ENCODE peak calls at places on chromosome 6, in six cellular contexts. One of them, this sample, is unnamed.

GRCh38 chr6:161186173-161186769 is 87.6 kb downstream of the AGPAT4 start:
- DNase-seq in mesendoderm: no peak
- DNase-seq in IMR-90: peak
- DNase-seq in H1: no peak
- DNase-seq in neuronal stem cell: no peak
- DNase-seq in trophoblast cell: no peak
- DNase-seq in this sample: peak

GRCh38 chr6:165850434-165851019 is 187.5 kb upstream of the PDE10A start:
- DNase-seq in mesendoderm: peak
- DNase-seq in IMR-90: peak
- DNase-seq in H1: peak
- DNase-seq in neuronal stem cell: peak
- DNase-seq in trophoblast cell: peak
- DNase-seq in this sample: peak

GRCh38 chr6:1231941-1232340 is 80.0 kb upstream of the FOXQ1 start:
- DNase-seq in mesendoderm: no peak
- DNase-seq in IMR-90: no peak
- DNase-seq in H1: no peak
- DNase-seq in neuronal stem cell: no peak
- DNase-seq in trophoblast cell: no peak
- DNase-seq in this sample: no peak

GRCh38 chr6:170370413-170370812 is 63.9 kb downstream of the FAM120B start:
- DNase-seq in mesendoderm: no peak
- DNase-seq in IMR-90: no peak
- DNase-seq in H1: no peak
- DNase-seq in neuronal stem cell: no peak
- DNase-seq in trophoblast cell: no peak
- DNase-seq in this sample: no peak

GRCh38 chr6:166297606-166298005 is 10.6 kb downstream of the PRR18 start:
- DNase-seq in mesendoderm: no peak
- DNase-seq in IMR-90: no peak
- DNase-seq in H1: no peak
- DNase-seq in neuronal stem cell: no peak
- DNase-seq in trophoblast cell: no peak
- DNase-seq in this sample: no peak

GRCh38 chr6:87393026-87393622 is 14.6 kb upstream of the CFAP206 start:
- DNase-seq in mesendoderm: peak
- DNase-seq in IMR-90: peak
- DNase-seq in H1: no peak
- DNase-seq in neuronal stem cell: peak
- DNase-seq in trophoblast cell: peak
- DNase-seq in this sample: peak

GRCh38 chr6:123042412-123042811 is 46.4 kb downstream of the CLVS2 start:
- DNase-seq in mesendoderm: no peak
- DNase-seq in IMR-90: no peak
- DNase-seq in H1: no peak
- DNase-seq in neuronal stem cell: no peak
- DNase-seq in trophoblast cell: no peak
- DNase-seq in this sample: no peak

GRCh38 chr6:31907158-31907813 is 5.4 kb upstream of the ZBTB12 start:
- DNase-seq in mesendoderm: no peak
- DNase-seq in IMR-90: peak
- DNase-seq in H1: no peak
- DNase-seq in neuronal stem cell: no peak
- DNase-seq in trophoblast cell: no peak
- DNase-seq in this sample: peak

GRCh38 chr6:112639436-112639835 is 292.3 kb downstream of the RFPL4B start:
- DNase-seq in mesendoderm: no peak
- DNase-seq in IMR-90: peak
- DNase-seq in H1: no peak
- DNase-seq in neuronal stem cell: no peak
- DNase-seq in trophoblast cell: no peak
- DNase-seq in this sample: peak

GRCh38 chr6:4174042-4174441 is 38.7 kb upstream of the ECI2 start:
- DNase-seq in mesendoderm: no peak
- DNase-seq in IMR-90: peak
- DNase-seq in H1: no peak
- DNase-seq in neuronal stem cell: no peak
- DNase-seq in trophoblast cell: no peak
- DNase-seq in this sample: no peak

GRCh38 chr6:30883743-30884520 is at the start of gene DDR1:
- DNase-seq in mesendoderm: peak
- DNase-seq in IMR-90: peak
- DNase-seq in H1: peak
- DNase-seq in neuronal stem cell: peak
- DNase-seq in trophoblast cell: peak
- DNase-seq in this sample: peak

GRCh38 chr6:167559675-167560479 is 235.0 kb downstream of the TTLL2 start:
- DNase-seq in mesendoderm: no peak
- DNase-seq in IMR-90: no peak
- DNase-seq in H1: peak
- DNase-seq in neuronal stem cell: no peak
- DNase-seq in trophoblast cell: no peak
- DNase-seq in this sample: no peak

GRCh38 chr6:17298257-17298656 is 17.1 kb downstream of the RBM24 start:
- DNase-seq in mesendoderm: no peak
- DNase-seq in IMR-90: no peak
- DNase-seq in H1: no peak
- DNase-seq in neuronal stem cell: no peak
- DNase-seq in trophoblast cell: no peak
- DNase-seq in this sample: no peak

GRCh38 chr6:111788779-111789276 is 84.4 kb downstream of the FYN start:
- DNase-seq in mesendoderm: no peak
- DNase-seq in IMR-90: no peak
- DNase-seq in H1: no peak
- DNase-seq in neuronal stem cell: peak
- DNase-seq in trophoblast cell: no peak
- DNase-seq in this sample: no peak

GRCh38 chr6:55913213-55914195 is 38.1 kb upstream of the BMP5 start:
- DNase-seq in mesendoderm: peak
- DNase-seq in IMR-90: peak
- DNase-seq in H1: no peak
- DNase-seq in neuronal stem cell: no peak
- DNase-seq in trophoblast cell: no peak
- DNase-seq in this sample: no peak

GRCh38 chr6:63307581-63308246 is 12.1 kb downstream of the LGSN start:
- DNase-seq in mesendoderm: peak
- DNase-seq in IMR-90: peak
- DNase-seq in H1: no peak
- DNase-seq in neuronal stem cell: no peak
- DNase-seq in trophoblast cell: peak
- DNase-seq in this sample: peak

GRCh38 chr6:13767121-13767794 is 47.1 kb downstream of the MCUR1 start:
- DNase-seq in mesendoderm: peak
- DNase-seq in IMR-90: peak
- DNase-seq in H1: no peak
- DNase-seq in neuronal stem cell: no peak
- DNase-seq in trophoblast cell: no peak
- DNase-seq in this sample: peak

DNA sequence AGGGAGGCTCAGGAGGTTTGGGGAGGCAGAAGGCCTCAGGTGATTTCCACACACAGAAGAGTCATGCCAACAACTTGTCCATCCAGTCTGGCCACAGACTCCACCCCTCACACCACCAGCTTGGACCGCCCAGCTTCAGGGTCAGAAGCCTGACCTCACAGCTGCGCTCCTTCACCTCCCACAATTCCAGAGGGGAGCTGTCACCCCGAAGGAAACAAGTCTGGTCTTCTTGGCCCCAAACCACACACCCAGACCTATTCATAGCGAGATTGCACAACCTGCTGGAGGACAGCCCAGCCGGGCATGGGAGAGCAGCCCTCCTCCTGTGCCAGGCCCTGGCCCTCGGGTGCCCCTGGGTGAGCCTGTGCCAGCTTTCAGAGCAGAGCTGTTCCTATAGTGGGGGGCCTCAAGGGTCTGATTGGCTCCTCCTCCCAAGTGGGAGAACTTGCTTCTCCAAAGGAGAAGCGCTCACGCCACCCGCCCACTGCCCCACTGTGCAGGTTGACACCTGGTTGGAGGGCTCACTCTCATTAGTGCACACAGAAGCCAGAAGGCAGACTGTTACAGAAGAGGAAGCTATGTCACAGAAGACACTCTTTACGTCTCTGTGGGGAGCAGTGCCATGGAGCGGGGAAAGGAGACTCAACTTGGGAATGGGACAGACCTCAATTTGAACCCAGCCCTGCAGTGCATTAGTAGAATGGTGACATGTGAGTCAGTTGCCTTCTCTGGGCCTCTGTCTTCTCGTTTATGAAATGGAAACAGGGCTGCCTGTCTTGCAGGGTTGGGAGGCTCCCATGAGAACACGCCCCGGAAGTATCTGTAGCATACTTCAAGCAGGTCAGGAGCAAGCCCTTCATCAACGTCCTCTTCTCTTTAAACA is 128.8 kb downstream of the FOXO3 start:
- DNase-seq in mesendoderm: no peak
- DNase-seq in IMR-90: peak
- DNase-seq in H1: no peak
- DNase-seq in neuronal stem cell: no peak
- DNase-seq in trophoblast cell: peak
- DNase-seq in this sample: peak
- H3K4me3 ChIP-seq in mesendoderm: no peak
- H3K4me3 ChIP-seq in IMR-90: no peak
- H3K4me3 ChIP-seq in H1: no peak
- H3K4me3 ChIP-seq in neuronal stem cell: no peak
- H3K4me3 ChIP-seq in trophoblast cell: no peak
- H3K4me3 ChIP-seq in this sample: no peak

GRCh38 chr6:20401403-20402180 is at the start of gene E2F3:
- DNase-seq in mesendoderm: peak
- DNase-seq in IMR-90: peak
- DNase-seq in H1: peak
- DNase-seq in neuronal stem cell: peak
- DNase-seq in trophoblast cell: peak
- DNase-seq in this sample: peak
- H3K18ac ChIP-seq in mesendoderm: peak
- H3K18ac ChIP-seq in IMR-90: no peak
- H3K18ac ChIP-seq in H1: peak
- H3K18ac ChIP-seq in neuronal stem cell: peak
- H3K18ac ChIP-seq in trophoblast cell: peak
- H3K18ac ChIP-seq in this sample: peak

GRCh38 chr6:7137335-7138106 is 29.8 kb downstream of the RREB1 start:
- DNase-seq in mesendoderm: peak
- DNase-seq in IMR-90: peak
- DNase-seq in H1: peak
- DNase-seq in neuronal stem cell: no peak
- DNase-seq in trophoblast cell: no peak
- DNase-seq in this sample: peak

GRCh38 chr6:7139835-7140470 is 32.2 kb downstream of the RREB1 start:
- DNase-seq in mesendoderm: no peak
- DNase-seq in IMR-90: no peak
- DNase-seq in H1: no peak
- DNase-seq in neuronal stem cell: no peak
- DNase-seq in trophoblast cell: no peak
- DNase-seq in this sample: no peak

GRCh38 chr6:7136859-7137334 is 29.1 kb downstream of the RREB1 start:
- DNase-seq in mesendoderm: peak
- DNase-seq in IMR-90: no peak
- DNase-seq in H1: peak
- DNase-seq in neuronal stem cell: no peak
- DNase-seq in trophoblast cell: no peak
- DNase-seq in this sample: no peak

GRCh38 chr6:7138921-7139358 is 31.2 kb downstream of the RREB1 start:
- DNase-seq in mesendoderm: peak
- DNase-seq in IMR-90: no peak
- DNase-seq in H1: no peak
- DNase-seq in neuronal stem cell: no peak
- DNase-seq in trophoblast cell: no peak
- DNase-seq in this sample: no peak

DNA sequence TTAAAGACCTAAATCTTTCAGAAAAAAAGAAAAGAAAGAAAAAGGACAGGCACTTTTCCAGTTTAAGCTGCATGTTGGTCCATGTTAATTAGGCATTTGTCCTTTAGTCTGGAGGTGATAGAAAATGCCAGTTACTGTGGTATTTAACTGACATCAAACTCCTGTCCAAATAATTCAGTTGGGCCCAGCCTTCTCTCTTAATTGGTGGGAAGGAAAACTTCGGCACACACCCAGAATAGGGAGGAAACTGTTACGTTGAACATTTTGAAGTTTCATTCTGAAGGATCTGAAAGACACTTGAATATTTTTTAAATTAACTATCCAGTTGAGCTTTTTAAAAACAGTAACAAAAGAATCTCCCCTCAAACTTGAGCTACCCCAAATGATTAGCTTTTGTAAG is 30.4 kb downstream of the RREB1 start:
- DNase-seq in mesendoderm: no peak
- DNase-seq in IMR-90: no peak
- DNase-seq in H1: no peak
- DNase-seq in neuronal stem cell: no peak
- DNase-seq in trophoblast cell: no peak
- DNase-seq in this sample: no peak
- H3K27ac ChIP-seq in mesendoderm: no peak
- H3K27ac ChIP-seq in IMR-90: no peak
- H3K27ac ChIP-seq in H1: no peak
- H3K27ac ChIP-seq in neuronal stem cell: no peak
- H3K27ac ChIP-seq in trophoblast cell: no peak
- H3K27ac ChIP-seq in this sample: peak

GRCh38 chr6:39669943-39670342 is 55.3 kb downstream of the KIF6 start:
- DNase-seq in mesendoderm: no peak
- DNase-seq in IMR-90: no peak
- DNase-seq in H1: no peak
- DNase-seq in neuronal stem cell: no peak
- DNase-seq in trophoblast cell: no peak
- DNase-seq in this sample: peak

GRCh38 chr6:39666706-39667489 is 58.3 kb downstream of the KIF6 start:
- DNase-seq in mesendoderm: no peak
- DNase-seq in IMR-90: no peak
- DNase-seq in H1: no peak
- DNase-seq in neuronal stem cell: no peak
- DNase-seq in trophoblast cell: no peak
- DNase-seq in this sample: no peak

GRCh38 chr6:39670519-39670918 is 54.7 kb downstream of the KIF6 start:
- DNase-seq in mesendoderm: no peak
- DNase-seq in IMR-90: no peak
- DNase-seq in H1: no peak
- DNase-seq in neuronal stem cell: no peak
- DNase-seq in trophoblast cell: no peak
- DNase-seq in this sample: no peak

GRCh38 chr6:39665871-39666270 is 59.3 kb downstream of the KIF6 start:
- DNase-seq in mesendoderm: no peak
- DNase-seq in IMR-90: peak
- DNase-seq in H1: no peak
- DNase-seq in neuronal stem cell: no peak
- DNase-seq in trophoblast cell: no peak
- DNase-seq in this sample: no peak

DNA sequence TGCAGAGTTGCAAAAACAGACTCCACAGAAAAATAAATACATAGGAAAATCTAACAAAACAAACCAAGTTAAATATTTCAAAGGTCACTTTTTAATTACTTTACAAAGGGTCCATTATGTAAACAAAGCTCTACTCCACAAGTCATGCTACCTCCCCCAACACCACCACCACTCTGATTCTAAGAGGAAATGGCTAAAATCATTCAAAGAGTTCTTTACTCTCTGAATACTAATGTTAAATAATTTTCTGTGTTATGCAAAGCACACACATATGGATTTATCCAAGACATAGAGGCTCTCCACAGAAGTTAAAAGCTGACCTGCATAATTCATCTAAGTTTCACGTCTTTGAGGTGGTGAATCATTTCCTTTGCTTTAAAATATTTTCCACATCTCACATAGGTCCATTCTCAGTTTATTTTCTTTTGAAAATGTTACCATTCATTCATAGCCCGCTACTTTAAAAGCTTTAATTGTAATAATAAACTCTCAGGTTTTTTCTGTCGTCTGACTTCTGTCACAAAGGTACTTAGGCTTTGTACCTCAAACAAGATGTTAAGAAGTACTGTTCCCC is 56.0 kb downstream of the KIF6 start:
- DNase-seq in mesendoderm: no peak
- DNase-seq in IMR-90: peak
- DNase-seq in H1: no peak
- DNase-seq in neuronal stem cell: no peak
- DNase-seq in trophoblast cell: no peak
- DNase-seq in this sample: peak
- H3K4me3 ChIP-seq in mesendoderm: no peak
- H3K4me3 ChIP-seq in IMR-90: no peak
- H3K4me3 ChIP-seq in H1: no peak
- H3K4me3 ChIP-seq in neuronal stem cell: no peak
- H3K4me3 ChIP-seq in trophoblast cell: no peak
- H3K4me3 ChIP-seq in this sample: no peak

This sample was measured in mesenchymal stem cell.